ENCODE peak calls at places on chromosomes 16 and 17, in ten cellular contexts. F, N, J, O, K, W, G, M, L and Z are unnamed samples.

GRCh38 chr16:16782153-16782552 is 403.2 kb downstream of the NPIPA7 start:
- DNase-seq in N (no peak), W (no peak), O (no peak), M (no peak), G (no peak), J (no peak), K (no peak), L (no peak), F (no peak), Z (no peak)

GRCh38 chr16:81551141-81551808 is 106.7 kb downstream of the CMIP start:
- DNase-seq in N (peak; percentile 70), M (no peak), O (no peak), L (no peak), J (peak; percentile 82), W (peak; percentile 21), K (no peak), F (no peak), G (no peak), Z (no peak)

GRCh38 chr17:77531641-77532040 is 390.9 kb downstream of the SEC14L1 start:
- DNase-seq in O (no peak), F (no peak), L (no peak), M (no peak), W (no peak), N (no peak), G (no peak), K (no peak), J (no peak), Z (no peak)

GRCh38 chr16:8816967-8817662 is 19.5 kb downstream of the PMM2 start:
- DNase-seq in J (no peak), G (no peak), F (no peak), O (no peak), W (no peak), N (peak; percentile 52), K (no peak), M (no peak), L (no peak), Z (no peak)

GRCh38 chr16:2455081-2455845 is 4.6 kb upstream of the TEDC2 start:
- DNase-seq in M (no peak), W (no peak), J (no peak), K (no peak), L (no peak), N (no peak), G (no peak), F (no peak), O (no peak), Z (no peak)

GRCh38 chr17:64234961-64235360 is 28.1 kb downstream of the TEX2 start:
- DNase-seq in F (no peak), M (no peak), W (no peak), K (no peak), O (no peak), G (no peak), J (no peak), L (no peak), N (no peak), Z (no peak)

GRCh38 chr16:4261557-4262172 is 11.2 kb downstream of the TFAP4 start:
- DNase-seq in K (no peak), W (peak; percentile 49), O (no peak), J (peak; percentile 34), M (no peak), G (peak; percentile 78), F (no peak), L (peak; percentile 31), N (peak; percentile 21), Z (no peak)

GRCh38 chr17:39631403-39631802 is 4.7 kb downstream of the PPP1R1B start:
- DNase-seq in M (no peak), J (peak; percentile 67), L (peak; percentile 67), K (no peak), N (no peak), W (no peak), F (no peak), O (peak; percentile 77), G (no peak), Z (no peak)

GRCh38 chr16:72752004-72752695 is 295.8 kb downstream of the ZFHX3 start:
- DNase-seq in K (no peak), F (no peak), L (no peak), G (no peak), J (no peak), M (no peak), W (no peak), O (no peak), N (no peak), Z (no peak)

GRCh38 chr16:89359296-89360147 is 130.8 kb downstream of the ANKRD11 start:
- DNase-seq in L (no peak), N (no peak), J (no peak), M (no peak), K (no peak), F (no peak), O (no peak), W (no peak), G (no peak), Z (no peak)
- H3K4me3 ChIP-seq in L (no peak overlapping the region), N (no peak overlapping the region), J (no peak overlapping the region), M (no peak overlapping the region), K (no peak overlapping the region), F (no peak overlapping the region), O (no peak overlapping the region), W (no peak overlapping the region), G (no peak overlapping the region), Z (no peak overlapping the region)

GRCh38 chr16:48244080-48244862 is at the start of gene LONP2:
- DNase-seq in L (peak; percentile 90), N (peak; percentile 85), G (peak; percentile 94), J (peak; percentile 94), K (peak; percentile 62), F (peak; percentile 58), M (peak; percentile 44), O (peak; percentile 95), W (peak; percentile 93), Z (peak; percentile 36)

GRCh38 chr16:48244863-48245195 is 729 bp downstream of the LONP2 start:
- DNase-seq in O (no peak), F (no peak), M (no peak), K (no peak), J (no peak), L (no peak), G (no peak), N (no peak), W (no peak), Z (no peak)

GRCh38 chr16:48247311-48247710 is at the start of gene ABCC11:
- DNase-seq in G (no peak), L (no peak), M (no peak), K (no peak), N (no peak), W (no peak), F (no peak), O (no peak), J (peak; percentile 11), Z (no peak)

GRCh38 chr16:48250520-48251278 is 3.4 kb upstream of the ABCC11 start:
- DNase-seq in F (no peak), L (no peak), O (no peak), G (no peak), W (no peak), M (no peak), N (no peak), J (peak; percentile 48), K (no peak), Z (no peak)

GRCh38 chr16:48246066-48246465 is 1.3 kb downstream of the ABCC11 start:
- DNase-seq in N (peak; percentile 45), M (no peak), G (no peak), K (no peak), O (no peak), L (no peak), F (peak; percentile 64), W (no peak), J (no peak), Z (no peak)
- H3K4me3 ChIP-seq in N (peak overlapping the region; percentile 23), M (no peak overlapping the region), G (no peak overlapping the region), K (peak overlapping the region; percentile 99), O (no peak overlapping the region), L (no peak overlapping the region), F (peak overlapping the region; percentile 77), W (no peak overlapping the region), J (peak overlapping the region; percentile 90), Z (peak overlapping the region; percentile 69)

GRCh38 chr16:19066988-19067348 is 446 bp upstream of the COQ7 start:
- DNase-seq in M (no peak), F (no peak), N (no peak), G (no peak), W (no peak), L (no peak), J (no peak), K (no peak), O (peak; percentile 19), Z (no peak)
- H3K4me3 ChIP-seq in M (no peak overlapping the region), F (peak overlapping the region; percentile 71), N (peak overlapping the region; percentile 37), G (peak overlapping the region; percentile 63), W (peak overlapping the region; percentile 87), L (no peak overlapping the region), J (peak overlapping the region; percentile 87), K (peak overlapping the region; percentile 100), O (peak overlapping the region; percentile 40), Z (peak overlapping the region; percentile 71)

GRCh38 chr16:50680556-50680893 is 587 bp downstream of the SNX20 start:
- DNase-seq in L (no peak), J (no peak), F (no peak), K (no peak), M (no peak), O (no peak), G (no peak), N (no peak), W (no peak), Z (no peak)

GRCh38 chr16:50680907-50681885 is at the start of gene SNX20:
- DNase-seq in L (no peak), J (no peak), F (no peak), N (no peak), W (no peak), O (peak; percentile 46), K (no peak), M (no peak), G (no peak), Z (no peak)

GRCh38 chr16:50679266-50679665 is 1.8 kb downstream of the SNX20 start:
- DNase-seq in G (no peak), O (no peak), M (no peak), K (no peak), N (no peak), L (no peak), W (no peak), J (no peak), F (no peak), Z (no peak)

GRCh38 chr16:50677351-50677750 is 3.8 kb downstream of the SNX20 start:
- DNase-seq in M (no peak), J (no peak), K (no peak), F (no peak), W (no peak), N (no peak), G (no peak), O (no peak), L (no peak), Z (no peak)

DNA sequence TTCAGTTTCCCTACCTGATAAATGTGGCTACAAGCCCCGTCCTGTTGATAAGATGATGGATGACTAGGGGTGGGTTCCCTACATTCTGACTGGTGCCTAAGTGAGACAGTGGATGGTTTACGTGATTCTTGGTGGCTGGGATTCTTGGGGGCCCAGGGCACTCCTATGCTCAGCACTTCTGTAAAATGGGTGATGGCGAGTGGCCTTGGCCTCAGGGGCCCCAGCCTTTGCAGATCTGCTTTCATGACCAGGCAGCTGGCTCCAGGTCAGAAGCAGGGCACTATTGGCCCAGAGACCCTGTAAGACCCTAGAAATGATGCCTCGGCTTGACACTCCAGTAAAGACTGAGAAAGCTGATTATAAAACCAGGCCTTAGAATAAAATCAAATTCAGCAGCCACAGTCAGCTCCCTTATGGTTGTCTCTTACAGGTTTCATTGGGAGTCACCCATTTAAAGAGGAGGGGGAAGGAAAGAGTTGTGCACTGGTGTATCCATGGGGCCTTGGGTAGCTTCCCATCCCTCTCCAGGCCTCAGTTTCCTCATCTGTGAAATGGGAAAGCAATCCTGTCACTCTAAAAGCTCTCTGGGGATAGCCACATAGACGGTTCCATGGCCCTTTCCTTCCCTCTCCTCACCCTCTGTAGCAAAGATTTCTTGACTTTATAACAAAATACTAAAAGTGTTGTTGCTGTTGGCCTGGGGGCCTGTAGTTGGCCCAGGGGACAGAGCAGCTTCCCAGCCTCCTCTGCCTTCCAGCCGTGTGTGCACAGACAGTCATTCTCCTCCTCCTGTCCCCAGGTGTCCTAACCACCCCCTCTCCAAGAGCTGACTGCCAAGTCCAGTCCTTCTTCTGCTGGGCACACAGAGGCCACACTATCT is 1.2 kb downstream of the SNX20 start:
- DNase-seq in G (no peak), L (no peak), J (no peak), N (no peak), F (no peak), O (no peak), M (no peak), W (no peak), K (no peak), Z (no peak)
- H3K4me3 ChIP-seq in G (no peak overlapping the region), L (no peak overlapping the region), J (no peak overlapping the region), N (no peak overlapping the region), F (no peak overlapping the region), O (no peak overlapping the region), M (no peak overlapping the region), W (no peak overlapping the region), K (peak overlapping the region; percentile 60), Z (no peak overlapping the region)